ENCODE peak calls at places on chromosomes 16 and 17, in five cellular contexts. One of them, this sample, is unnamed.

GRCh38 chr17:10156579-10157488 is 41.6 kb downstream of the GAS7 start:
- DNase-seq in heart left ventricle: peak; percentile 74
- DNase-seq in A549: no peak
- DNase-seq in cardiac muscle cell: no peak
- DNase-seq in AG09309: no peak
- DNase-seq in this sample: no peak

GRCh38 chr16:57630931-57631845 is 2.8 kb downstream of the ADGRG1 start:
- DNase-seq in A549: no peak
- DNase-seq in cardiac muscle cell: no peak
- DNase-seq in AG09309: no peak
- DNase-seq in heart left ventricle: no peak
- DNase-seq in this sample: no peak

GRCh38 chr16:83878838-83879237 is 20.1 kb upstream of the MLYCD start:
- DNase-seq in AG09309: peak; percentile 33
- DNase-seq in heart left ventricle: no peak
- DNase-seq in A549: peak; percentile 59
- DNase-seq in cardiac muscle cell: peak; percentile 48
- DNase-seq in this sample: no peak

GRCh38 chr16:30004811-30005242 is 6.0 kb downstream of the DOC2A start:
- DNase-seq in heart left ventricle: no peak
- DNase-seq in AG09309: no peak
- DNase-seq in cardiac muscle cell: no peak
- DNase-seq in A549: no peak
- DNase-seq in this sample: no peak

GRCh38 chr17:21524211-21524591 is 148.0 kb downstream of the KCNJ12 start:
- DNase-seq in heart left ventricle: no peak
- DNase-seq in A549: no peak
- DNase-seq in AG09309: no peak
- DNase-seq in cardiac muscle cell: no peak
- DNase-seq in this sample: peak; percentile 5

GRCh38 chr16:49995720-49996119 is 29.3 kb upstream of the CNEP1R1 start:
- DNase-seq in cardiac muscle cell: no peak
- DNase-seq in AG09309: no peak
- DNase-seq in heart left ventricle: no peak
- DNase-seq in A549: no peak
- DNase-seq in this sample: no peak

GRCh38 chr17:57916925-57917858 is 38.0 kb downstream of the CUEDC1 start:
- DNase-seq in heart left ventricle: peak; percentile 81
- DNase-seq in cardiac muscle cell: peak; percentile 40
- DNase-seq in A549: peak; percentile 63
- DNase-seq in AG09309: no peak
- DNase-seq in this sample: no peak

GRCh38 chr17:40349477-40350409 is 14.8 kb downstream of the GJD3 start:
- DNase-seq in heart left ventricle: peak; percentile 53
- DNase-seq in A549: no peak
- DNase-seq in AG09309: no peak
- DNase-seq in cardiac muscle cell: no peak
- DNase-seq in this sample: no peak

GRCh38 chr16:27401768-27402568 is at the start of gene IL21R:
- DNase-seq in cardiac muscle cell: no peak
- DNase-seq in A549: no peak
- DNase-seq in heart left ventricle: peak; percentile 81
- DNase-seq in AG09309: peak; percentile 46
- DNase-seq in this sample: no peak

GRCh38 chr16:17414421-17414820 is 56.3 kb downstream of the XYLT1 start:
- DNase-seq in A549: no peak
- DNase-seq in cardiac muscle cell: no peak
- DNase-seq in AG09309: no peak
- DNase-seq in heart left ventricle: no peak
- DNase-seq in this sample: no peak

GRCh38 chr17:34493903-34494302 is 85.5 kb upstream of the TMEM132E start:
- DNase-seq in AG09309: no peak
- DNase-seq in cardiac muscle cell: no peak
- DNase-seq in A549: no peak
- DNase-seq in heart left ventricle: no peak
- DNase-seq in this sample: no peak

GRCh38 chr16:3112058-3112880 is at the start of gene ZNF205:
- DNase-seq in heart left ventricle: peak; percentile 87
- DNase-seq in AG09309: peak; percentile 10
- DNase-seq in cardiac muscle cell: peak; percentile 77
- DNase-seq in A549: peak; percentile 85
- DNase-seq in this sample: no peak

GRCh38 chr16:13313351-13313750 is 412.0 kb downstream of the SHISA9 start:
- DNase-seq in cardiac muscle cell: no peak
- DNase-seq in AG09309: no peak
- DNase-seq in A549: no peak
- DNase-seq in heart left ventricle: no peak
- DNase-seq in this sample: no peak

GRCh38 chr16:28012031-28012445 is 51.5 kb downstream of the GSG1L start:
- DNase-seq in AG09309: no peak
- DNase-seq in A549: no peak
- DNase-seq in heart left ventricle: no peak
- DNase-seq in cardiac muscle cell: peak; percentile 8
- DNase-seq in this sample: no peak

GRCh38 chr16:9099131-9099625 is 7.7 kb downstream of the HAPSTR1 start:
- DNase-seq in A549: no peak
- DNase-seq in AG09309: no peak
- DNase-seq in heart left ventricle: no peak
- DNase-seq in cardiac muscle cell: no peak
- DNase-seq in this sample: no peak

GRCh38 chr17:59842901-59843652 is 49.7 kb downstream of the TUBD1 start:
- DNase-seq in heart left ventricle: no peak
- DNase-seq in A549: peak; percentile 98
- DNase-seq in cardiac muscle cell: no peak
- DNase-seq in AG09309: peak; percentile 99
- DNase-seq in this sample: peak; percentile 99

GRCh38 chr17:59846391-59847165 is 46.2 kb downstream of the TUBD1 start:
- DNase-seq in cardiac muscle cell: no peak
- DNase-seq in heart left ventricle: peak; percentile 53
- DNase-seq in A549: peak; percentile 99
- DNase-seq in AG09309: no peak
- DNase-seq in this sample: no peak

GRCh38 chr17:59844884-59845594 is 47.7 kb downstream of the TUBD1 start:
- DNase-seq in heart left ventricle: no peak
- DNase-seq in cardiac muscle cell: no peak
- DNase-seq in AG09309: no peak
- DNase-seq in A549: peak; percentile 89
- DNase-seq in this sample: no peak

GRCh38 chr17:59848385-59848668 is 44.4 kb downstream of the TUBD1 start:
- DNase-seq in A549: no peak
- DNase-seq in AG09309: no peak
- DNase-seq in cardiac muscle cell: no peak
- DNase-seq in heart left ventricle: no peak
- DNase-seq in this sample: no peak

DNA sequence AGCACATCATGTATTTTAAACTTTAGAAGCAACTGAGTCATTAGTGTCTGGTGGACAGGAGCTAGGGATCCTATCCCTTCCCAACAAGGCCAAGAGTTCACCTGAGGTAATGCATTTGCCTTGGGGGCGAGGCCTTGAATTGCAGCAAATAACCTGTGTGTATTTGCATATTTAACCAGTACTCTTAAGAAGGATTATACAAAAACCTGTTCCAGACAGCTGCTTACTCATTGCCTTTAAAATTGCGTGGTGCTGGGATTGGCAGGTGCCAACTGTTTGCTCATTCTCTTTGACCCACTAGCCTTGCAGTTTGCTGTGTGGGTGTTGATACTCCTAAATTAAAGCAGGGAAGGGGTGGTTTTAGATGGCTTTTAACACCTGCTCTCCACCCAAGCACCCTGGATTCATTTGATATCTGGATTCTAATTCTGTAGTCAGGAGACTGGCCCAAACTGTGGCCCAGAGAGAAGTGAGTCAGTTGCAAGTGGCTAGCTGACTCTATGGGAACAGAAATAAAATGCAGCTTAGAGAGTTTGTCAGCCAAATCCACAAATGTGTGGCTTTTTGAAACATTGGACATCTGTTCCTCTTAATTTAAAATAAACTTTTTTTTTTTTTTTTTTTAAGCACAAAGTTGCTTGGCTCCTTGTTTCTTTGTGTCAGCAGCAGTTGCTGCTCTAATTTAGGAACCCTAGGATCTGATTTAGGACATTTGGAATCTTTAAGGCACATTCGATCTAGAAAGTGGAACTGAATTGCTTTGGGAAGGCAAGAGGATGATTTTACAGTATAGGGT is 47.0 kb downstream of the TUBD1 start:
- DNase-seq in cardiac muscle cell: no peak
- DNase-seq in A549: peak; percentile 99
- DNase-seq in AG09309: no peak
- DNase-seq in heart left ventricle: no peak
- DNase-seq in this sample: no peak
- TF ChIP-seq CTCF in cardiac muscle cell: no peak
- TF ChIP-seq CTCF in A549: no peak
- TF ChIP-seq CTCF in AG09309: no peak
- TF ChIP-seq CTCF in heart left ventricle: no peak
- TF ChIP-seq CTCF in this sample: no peak

DNA sequence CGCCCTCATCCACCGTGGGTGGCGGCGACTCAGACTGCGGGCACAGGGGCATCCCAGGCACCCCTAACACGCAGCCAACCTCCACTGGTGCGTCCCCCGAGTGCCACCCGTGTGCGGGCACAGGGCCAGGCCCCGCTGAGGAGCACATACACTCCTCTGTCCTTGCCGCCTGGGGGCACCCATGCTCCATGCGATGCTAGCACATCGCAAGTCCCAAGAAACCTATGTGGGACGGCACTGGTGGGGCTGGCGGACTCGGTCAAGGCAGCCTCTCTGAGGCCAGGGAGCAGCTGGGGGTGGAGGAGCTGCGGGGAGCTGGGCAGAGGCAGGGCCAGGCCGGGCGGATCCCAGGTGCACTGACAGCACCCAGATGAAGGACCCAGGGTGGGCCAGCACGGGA is 4.0 kb downstream of the ZNF598 start:
- DNase-seq in A549: peak; percentile 64
- DNase-seq in AG09309: no peak
- DNase-seq in heart left ventricle: no peak
- DNase-seq in cardiac muscle cell: no peak
- DNase-seq in this sample: no peak
- TF ChIP-seq CTCF in A549: peak; percentile 14
- TF ChIP-seq CTCF in AG09309: no peak
- TF ChIP-seq CTCF in heart left ventricle: no peak
- TF ChIP-seq CTCF in cardiac muscle cell: no peak
- TF ChIP-seq CTCF in this sample: no peak

DNA sequence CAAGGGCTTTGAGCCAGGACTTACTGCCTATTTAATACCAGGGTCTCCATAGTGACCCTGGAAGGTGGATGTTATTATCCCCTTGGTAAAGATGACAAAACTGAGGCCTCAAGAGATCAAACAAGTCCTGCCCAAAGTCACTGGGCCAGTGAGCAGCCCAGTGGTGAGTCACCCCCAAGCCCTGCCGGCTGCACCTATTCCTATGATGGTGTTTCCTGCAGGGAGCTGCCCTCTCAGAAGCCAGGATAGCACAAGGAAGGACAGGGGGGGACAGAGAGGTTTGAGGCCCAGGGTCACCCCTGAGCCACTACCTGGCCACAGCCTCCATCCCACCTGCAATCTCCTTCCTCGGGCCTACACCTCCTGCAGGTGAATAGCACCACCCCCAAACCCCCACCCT is 90.9 kb downstream of the SDK2 start:
- DNase-seq in heart left ventricle: no peak
- DNase-seq in AG09309: no peak
- DNase-seq in A549: no peak
- DNase-seq in cardiac muscle cell: no peak
- DNase-seq in this sample: no peak
- TF ChIP-seq CTCF in heart left ventricle: no peak
- TF ChIP-seq CTCF in AG09309: no peak
- TF ChIP-seq CTCF in A549: no peak
- TF ChIP-seq CTCF in cardiac muscle cell: no peak
- TF ChIP-seq CTCF in this sample: no peak

GRCh38 chr16:67013238-67013822 is 15.6 kb upstream of the CBFB start:
- DNase-seq in AG09309: no peak
- DNase-seq in A549: no peak
- DNase-seq in cardiac muscle cell: no peak
- DNase-seq in heart left ventricle: no peak
- DNase-seq in this sample: no peak

GRCh38 chr16:67015317-67015731 is 13.6 kb upstream of the CBFB start:
- DNase-seq in A549: peak; percentile 45
- DNase-seq in cardiac muscle cell: no peak
- DNase-seq in AG09309: no peak
- DNase-seq in heart left ventricle: no peak
- DNase-seq in this sample: no peak

GRCh38 chr16:67014641-67015315 is 14.2 kb upstream of the CBFB start:
- DNase-seq in A549: no peak
- DNase-seq in heart left ventricle: no peak
- DNase-seq in cardiac muscle cell: no peak
- DNase-seq in AG09309: no peak
- DNase-seq in this sample: no peak

GRCh38 chr16:67016143-67016542 is 12.8 kb upstream of the CBFB start:
- DNase-seq in AG09309: no peak
- DNase-seq in heart left ventricle: no peak
- DNase-seq in cardiac muscle cell: no peak
- DNase-seq in A549: no peak
- DNase-seq in this sample: no peak

DNA sequence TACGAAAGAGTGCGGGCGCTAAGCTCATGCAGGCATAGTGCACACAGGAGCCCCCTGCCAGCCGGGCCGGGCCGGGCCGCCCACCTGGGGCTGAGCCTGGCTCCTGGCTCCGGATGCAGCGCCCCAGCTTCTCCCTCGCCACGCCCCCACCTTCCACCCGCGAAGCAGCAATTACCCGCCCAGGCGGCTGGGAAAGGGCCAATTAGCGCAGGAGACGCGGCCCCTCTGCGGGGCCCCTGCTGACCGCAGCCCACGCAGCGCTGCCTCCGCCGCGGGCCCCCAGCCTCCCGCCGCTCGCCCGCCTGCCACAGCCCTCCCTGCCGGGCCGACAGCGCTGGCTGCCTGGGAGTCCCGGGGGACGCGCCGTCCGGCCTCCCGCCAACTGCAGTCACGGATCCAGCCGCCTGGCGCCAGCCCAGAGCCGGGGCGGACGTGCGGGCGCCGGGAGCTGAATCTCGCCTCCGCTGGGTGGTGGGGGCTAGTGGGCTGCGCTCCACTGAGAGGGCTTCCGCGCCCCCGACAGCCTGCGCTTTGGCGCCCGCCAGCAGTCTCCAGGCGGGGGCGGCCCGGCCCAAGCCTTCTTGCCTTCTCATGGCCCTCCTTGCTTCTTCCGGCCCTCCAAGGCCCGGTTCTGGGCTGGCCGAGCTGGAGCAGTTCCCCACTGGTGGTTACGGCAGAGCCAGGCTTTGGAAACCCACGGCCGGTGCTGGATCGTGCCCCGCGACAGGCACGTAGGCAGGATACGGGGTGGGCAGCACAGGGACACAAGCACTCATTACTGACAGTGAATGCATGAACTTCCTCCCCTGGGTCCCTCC is 14.9 kb upstream of the CBFB start:
- DNase-seq in cardiac muscle cell: peak; percentile 78
- DNase-seq in A549: no peak
- DNase-seq in heart left ventricle: peak; percentile 90
- DNase-seq in AG09309: no peak
- DNase-seq in this sample: no peak
- TF ChIP-seq CTCF in cardiac muscle cell: no peak
- TF ChIP-seq CTCF in A549: no peak
- TF ChIP-seq CTCF in heart left ventricle: peak; percentile 31
- TF ChIP-seq CTCF in AG09309: no peak
- TF ChIP-seq CTCF in this sample: peak; percentile 40

GRCh38 chr17:2041561-2042354 is at the start of gene OVCA2:
- DNase-seq in heart left ventricle: peak; percentile 95
- DNase-seq in A549: peak; percentile 96
- DNase-seq in AG09309: peak; percentile 65
- DNase-seq in cardiac muscle cell: peak; percentile 99
- DNase-seq in this sample: no peak
- TF ChIP-seq CTCF in heart left ventricle: peak; percentile 64
- TF ChIP-seq CTCF in A549: peak; percentile 47
- TF ChIP-seq CTCF in AG09309: peak; percentile 66
- TF ChIP-seq CTCF in cardiac muscle cell: peak; percentile 58
- TF ChIP-seq CTCF in this sample: peak; percentile 81